ENCODE peak calls at places on chromosomes 5 and 9, in eight cellular contexts. T is LoVo; V is NCI-H1417 treated with DMSO at 0.1 percent for 48 hours; H is skeletal muscle cell; J is stimulated activated CD4-positive, alpha-beta T cell treated with anti-CD3 and anti-CD28 coated beads, Interleukin-2, amount 100 ng/mL, for 48 hours; Z is M059J; M is substantia nigra; G is adrenal gland. K is an unnamed sample.

GRCh38 chr9:89284076-89284475 is 26.9 kb upstream of the CKS2 start:
- DNase-seq in T (no peak), V (no peak), H (no peak), J (no peak), Z (no peak), M (no peak), G (no peak), K (no peak)

GRCh38 chr5:131983244-131983771 is 28.1 kb downstream of the ACSL6 start:
- DNase-seq in T (no peak), V (no peak), H (no peak), J (no peak), Z (no peak), M (no peak), G (no peak), K (no peak)

GRCh38 chr5:16427572-16427971 is 38.0 kb downstream of the ZNF622 start:
- DNase-seq in T (no peak), V (no peak), H (no peak), J (no peak), Z (no peak), M (no peak), G (no peak), K (no peak)

GRCh38 chr9:4507306-4507705 is 17.0 kb downstream of the SLC1A1 start:
- DNase-seq in T (no peak), V (no peak), H (no peak), J (no peak), Z (no peak), M (no peak), G (no peak), K (no peak)

GRCh38 chr9:35645736-35646582 is 4.8 kb downstream of the SIT1 start:
- DNase-seq in T (peak; percentile 55), V (peak; percentile 11), H (no peak), J (no peak), Z (no peak), M (no peak), G (no peak), K (no peak)

GRCh38 chr5:157971466-157972324 is 112.8 kb upstream of the CLINT1 start:
- DNase-seq in T (no peak), V (no peak), H (no peak), J (no peak), Z (no peak), M (peak; percentile 32), G (no peak), K (no peak)

GRCh38 chr5:138641547-138642298 is 66.5 kb upstream of the HSPA9 start:
- DNase-seq in T (peak; percentile 40), V (no peak), H (no peak), J (peak; percentile 93), Z (peak; percentile 61), M (no peak), G (peak; percentile 92), K (peak; percentile 60)

GRCh38 chr5:31194892-31195291 is 1.4 kb downstream of the CDH6 start:
- DNase-seq in T (no peak), V (no peak), H (no peak), J (no peak), Z (peak; percentile 36), M (no peak), G (no peak), K (no peak)

GRCh38 chr9:126722252-126722921 is 82.5 kb upstream of the ZBTB43 start:
- DNase-seq in T (peak; percentile 79), V (no peak), H (no peak), J (peak; percentile 88), Z (peak; percentile 87), M (no peak), G (peak; percentile 92), K (peak; percentile 92)

GRCh38 chr9:135116371-135116770 is 28.9 kb downstream of the OLFM1 start:
- DNase-seq in T (no peak), V (no peak), H (no peak), J (no peak), Z (no peak), M (no peak), G (no peak), K (no peak)

GRCh38 chr5:142432369-142432863 is 107.6 kb upstream of the SPRY4 start:
- DNase-seq in T (no peak), V (no peak), H (no peak), J (no peak), Z (no peak), M (no peak), G (no peak), K (no peak)

GRCh38 chr5:35405938-35406337 is 175.7 kb upstream of the PRLR start:
- DNase-seq in T (no peak), V (no peak), H (no peak), J (no peak), Z (no peak), M (no peak), G (no peak), K (no peak)

GRCh38 chr5:101024299-101024698 is 121.2 kb upstream of the ST8SIA4 start:
- DNase-seq in T (no peak), V (no peak), H (no peak), J (no peak), Z (no peak), M (no peak), G (no peak), K (no peak)

GRCh38 chr9:36985061-36985768 is 48.9 kb downstream of the PAX5 start:
- DNase-seq in T (no peak), V (no peak), H (no peak), J (no peak), Z (no peak), M (no peak), G (no peak), K (no peak)

GRCh38 chr5:180250329-180250728 is 41.3 kb upstream of the RASGEF1C start:
- DNase-seq in T (no peak), V (no peak), H (no peak), J (no peak), Z (no peak), M (no peak), G (no peak), K (no peak)

GRCh38 chr5:1923766-1924165 is 41.0 kb upstream of the IRX4 start:
- DNase-seq in T (no peak), V (no peak), H (no peak), J (no peak), Z (no peak), M (no peak), G (no peak), K (no peak)

GRCh38 chr5:77953374-77953773 is 177.2 kb upstream of the TBCA start:
- DNase-seq in T (no peak), V (no peak), H (no peak), J (no peak), Z (no peak), M (no peak), G (no peak), K (no peak)

GRCh38 chr5:176542135-176542595 is 5.0 kb upstream of the RNF44 start:
- DNase-seq in T (no peak), V (no peak), H (no peak), J (peak; percentile 46), Z (no peak), M (no peak), G (no peak), K (no peak)

GRCh38 chr9:131950487-131950886 is 129.2 kb downstream of the MED27 start:
- DNase-seq in T (no peak), V (no peak), H (no peak), J (no peak), Z (no peak), M (no peak), G (no peak), K (no peak)

GRCh38 chr5:168295574-168296201 is 4.2 kb downstream of the WWC1 start:
- DNase-seq in T (peak; percentile 32), V (no peak), H (peak; percentile 49), J (no peak), Z (peak; percentile 87), M (peak; percentile 66), G (no peak), K (no peak)

GRCh38 chr9:26744362-26744965 is 148.1 kb downstream of the CAAP1 start:
- DNase-seq in T (peak; percentile 35), V (no peak), H (no peak), J (no peak), Z (peak; percentile 44), M (no peak), G (no peak), K (no peak)

GRCh38 chr9:131981116-131981847 is 98.4 kb downstream of the MED27 start:
- DNase-seq in T (no peak), V (no peak), H (peak; percentile 16), J (no peak), Z (no peak), M (no peak), G (no peak), K (no peak)

GRCh38 chr9:70488793-70489105 is 74.3 kb upstream of the KLF9 start:
- DNase-seq in T (peak; percentile 38), V (no peak), H (no peak), J (no peak), Z (peak; percentile 58), M (no peak), G (no peak), K (no peak)